ENCODE peak calls at places on chromosomes 3 and 15, in eight cellular contexts. B, N, A, T, E, S, C and U are unnamed samples.

GRCh38 chr3:171615742-171616141 is 155.5 kb upstream of the TNIK start:
- DNase-seq in B (no peak), N (no peak), A (no peak), T (no peak), E (no peak), S (no peak), C (no peak), U (no peak)

GRCh38 chr15:89244512-89244869 is 712 bp downstream of the FANCI start:
- DNase-seq in B (no peak), N (no peak), A (no peak), T (no peak), E (no peak), S (no peak), C (peak), U (no peak)

GRCh38 chr15:48721061-48721810 is 75.7 kb upstream of the FBN1 start:
- DNase-seq in B (no peak), N (no peak), A (no peak), T (no peak), E (no peak), S (no peak), C (no peak), U (no peak)

GRCh38 chr3:136818191-136818850 is 605 bp upstream of the SLC35G2 start:
- DNase-seq in B (peak), N (peak), A (peak), T (peak), E (no peak), S (no peak), C (peak), U (peak)

GRCh38 chr3:197376020-197376419 is 77.6 kb upstream of the DLG1 start:
- DNase-seq in B (no peak), N (no peak), A (no peak), T (no peak), E (no peak), S (no peak), C (no peak), U (no peak)

GRCh38 chr3:23735062-23735461 is 70.7 kb upstream of the UBE2E1 start:
- DNase-seq in B (no peak), N (no peak), A (no peak), T (no peak), E (no peak), S (no peak), C (no peak), U (no peak)

GRCh38 chr15:74422723-74423442 is 10.9 kb downstream of the SEMA7A start:
- DNase-seq in B (peak), N (peak), A (no peak), T (no peak), E (no peak), S (no peak), C (peak), U (peak)

GRCh38 chr3:186320862-186321568 is 41.0 kb downstream of the DGKG start:
- DNase-seq in B (no peak), N (no peak), A (no peak), T (no peak), E (no peak), S (no peak), C (no peak), U (no peak)

GRCh38 chr15:81530271-81530670 is 156.3 kb upstream of the TMC3 start:
- DNase-seq in B (no peak), N (peak), A (no peak), T (no peak), E (no peak), S (no peak), C (no peak), U (no peak)

GRCh38 chr15:57559875-57560274 is 31.8 kb upstream of the MYZAP start:
- DNase-seq in B (peak), N (peak), A (peak), T (peak), E (no peak), S (peak), C (peak), U (peak)

GRCh38 chr3:42527368-42527917 is 25.0 kb downstream of the VIPR1 start:
- DNase-seq in B (no peak), N (no peak), A (no peak), T (no peak), E (no peak), S (no peak), C (no peak), U (no peak)

GRCh38 chr15:90859234-90860131 is 8.9 kb upstream of the FURIN start:
- DNase-seq in B (no peak), N (peak), A (no peak), T (no peak), E (no peak), S (peak), C (peak), U (no peak)

GRCh38 chr15:73153024-73153423 is 100.8 kb downstream of the NEO1 start:
- DNase-seq in B (no peak), N (no peak), A (no peak), T (no peak), E (no peak), S (no peak), C (no peak), U (no peak)

GRCh38 chr3:4993276-4994143 is 14.3 kb downstream of the BHLHE40 start:
- DNase-seq in B (no peak), N (no peak), A (no peak), T (no peak), E (no peak), S (no peak), C (no peak), U (no peak)

GRCh38 chr15:74184582-74185091 is 11.1 kb downstream of the ISLR start:
- DNase-seq in B (no peak), N (no peak), A (no peak), T (no peak), E (no peak), S (no peak), C (no peak), U (no peak)

GRCh38 chr3:183330881-183331280 is 77.8 kb downstream of the B3GNT5 start:
- DNase-seq in B (no peak), N (peak), A (no peak), T (no peak), E (no peak), S (no peak), C (no peak), U (no peak)

GRCh38 chr15:100525894-100526512 is 2.7 kb downstream of the CERS3 start:
- DNase-seq in B (no peak), N (no peak), A (no peak), T (no peak), E (no peak), S (no peak), C (no peak), U (no peak)

GRCh38 chr3:128503164-128503651 is 10.2 kb upstream of the GATA2 start:
- DNase-seq in B (peak), N (peak), A (no peak), T (no peak), E (no peak), S (no peak), C (no peak), U (no peak)

GRCh38 chr3:72095521-72095920 is 310.6 kb upstream of the PROK2 start:
- DNase-seq in B (no peak), N (no peak), A (peak), T (no peak), E (no peak), S (no peak), C (no peak), U (no peak)

GRCh38 chr3:49903451-49904424 is at the start of gene MST1R:
- DNase-seq in B (peak), N (peak), A (no peak), T (peak), E (peak), S (no peak), C (peak), U (no peak)

GRCh38 chr15:29670945-29671307 is 151.3 kb downstream of the TJP1 start:
- DNase-seq in B (peak), N (no peak), A (no peak), T (no peak), E (no peak), S (no peak), C (peak), U (peak)

GRCh38 chr15:58065011-58065444 is 483 bp downstream of the ALDH1A2 start:
- DNase-seq in B (no peak), N (peak), A (no peak), T (no peak), E (no peak), S (no peak), C (no peak), U (no peak)

GRCh38 chr15:99132584-99133287 is 27.9 kb downstream of the SYNM start:
- DNase-seq in B (no peak), N (no peak), A (no peak), T (no peak), E (no peak), S (no peak), C (no peak), U (no peak)

GRCh38 chr15:72229076-72229946 is 1.7 kb downstream of the PKM start:
- DNase-seq in B (no peak), N (peak), A (peak), T (no peak), E (no peak), S (peak), C (no peak), U (no peak)

DNA sequence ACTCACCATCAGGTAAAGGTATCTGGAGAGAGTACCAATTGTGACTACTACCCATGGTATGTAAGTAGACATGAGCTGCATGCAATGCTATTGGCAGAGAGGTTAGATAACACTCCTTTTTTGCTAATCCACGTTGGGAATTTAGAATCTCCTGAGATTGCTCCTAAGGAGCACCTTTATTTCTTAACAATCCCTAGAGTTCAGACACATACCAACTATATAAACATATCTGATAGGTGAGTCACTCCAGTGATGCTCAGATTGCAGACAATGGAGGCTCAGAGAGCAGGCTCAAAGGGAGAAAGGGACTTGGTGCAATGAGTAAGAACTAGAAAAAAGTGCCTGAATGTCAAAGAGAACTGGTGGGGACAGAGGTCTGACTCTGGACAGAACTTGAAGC is 47.0 kb upstream of the LRRFIP2 start:
- DNase-seq in B (peak), N (no peak), A (no peak), T (peak), E (no peak), S (no peak), C (peak), U (no peak)
- TF ChIP-seq REST in B (no peak), N (no peak), A (no peak), T (no peak), E (no peak), S (no peak), C (no peak), U (no peak)

DNA sequence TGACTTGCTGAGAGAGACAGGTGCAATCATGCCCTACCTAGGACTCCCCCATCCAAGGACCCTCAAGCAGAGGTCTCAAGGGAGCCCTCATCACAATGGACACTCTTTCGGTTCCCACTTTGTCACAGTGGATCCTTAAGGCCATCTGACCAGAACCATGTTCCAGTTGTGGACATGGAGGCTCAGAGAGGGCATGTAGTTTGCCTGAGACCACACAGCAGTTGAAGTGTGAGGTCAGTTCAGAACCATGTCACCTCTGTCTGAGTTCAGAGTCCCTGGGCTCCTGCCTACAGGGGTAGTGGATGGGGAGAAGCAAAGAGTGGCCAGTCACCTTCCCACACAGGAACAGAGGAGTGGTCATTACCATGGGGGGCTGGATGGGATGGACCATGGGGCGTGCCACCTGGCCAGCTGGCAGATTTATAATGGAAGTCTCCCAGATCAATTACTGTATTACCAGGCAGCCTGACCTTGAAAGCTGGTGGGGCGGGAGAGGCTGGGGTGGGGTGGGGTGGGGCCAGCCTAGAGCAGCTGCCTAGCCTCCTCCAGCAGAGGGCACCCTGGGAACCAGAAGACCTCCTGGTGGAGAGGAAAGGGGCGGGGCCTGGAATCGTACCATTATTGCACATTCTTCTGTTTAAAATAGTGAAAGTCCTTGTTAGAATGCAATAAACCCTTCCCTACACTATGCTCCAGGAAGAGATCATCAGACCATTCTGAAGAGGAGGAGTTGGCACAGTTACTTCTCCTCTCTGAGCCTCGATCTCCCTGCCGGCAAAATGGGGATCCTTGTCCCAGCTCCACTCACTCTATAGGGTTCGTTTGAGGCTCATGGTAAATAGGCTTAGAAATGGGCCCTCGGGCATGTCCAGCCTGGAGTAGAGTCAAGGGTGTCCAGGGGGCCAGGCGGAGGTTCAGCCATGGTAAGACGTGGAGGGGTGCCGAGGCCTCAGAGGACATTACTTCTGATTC is 26.9 kb upstream of the LINGO1 start:
- DNase-seq in B (peak), N (peak), A (peak), T (peak), E (no peak), S (peak), C (peak), U (no peak)
- H3K4me3 ChIP-seq in B (peak), N (no peak), A (no peak), T (no peak), E (no peak), S (no peak), C (no peak), U (no peak)

GRCh38 chr3:132783152-132783551 is 60.9 kb upstream of the NPHP3 start:
- DNase-seq in B (no peak), N (peak), A (no peak), T (no peak), E (no peak), S (no peak), C (no peak), U (no peak)
- TF ChIP-seq REST in B (no peak), N (no peak), A (no peak), T (no peak), E (no peak), S (no peak), C (no peak), U (no peak)

DNA sequence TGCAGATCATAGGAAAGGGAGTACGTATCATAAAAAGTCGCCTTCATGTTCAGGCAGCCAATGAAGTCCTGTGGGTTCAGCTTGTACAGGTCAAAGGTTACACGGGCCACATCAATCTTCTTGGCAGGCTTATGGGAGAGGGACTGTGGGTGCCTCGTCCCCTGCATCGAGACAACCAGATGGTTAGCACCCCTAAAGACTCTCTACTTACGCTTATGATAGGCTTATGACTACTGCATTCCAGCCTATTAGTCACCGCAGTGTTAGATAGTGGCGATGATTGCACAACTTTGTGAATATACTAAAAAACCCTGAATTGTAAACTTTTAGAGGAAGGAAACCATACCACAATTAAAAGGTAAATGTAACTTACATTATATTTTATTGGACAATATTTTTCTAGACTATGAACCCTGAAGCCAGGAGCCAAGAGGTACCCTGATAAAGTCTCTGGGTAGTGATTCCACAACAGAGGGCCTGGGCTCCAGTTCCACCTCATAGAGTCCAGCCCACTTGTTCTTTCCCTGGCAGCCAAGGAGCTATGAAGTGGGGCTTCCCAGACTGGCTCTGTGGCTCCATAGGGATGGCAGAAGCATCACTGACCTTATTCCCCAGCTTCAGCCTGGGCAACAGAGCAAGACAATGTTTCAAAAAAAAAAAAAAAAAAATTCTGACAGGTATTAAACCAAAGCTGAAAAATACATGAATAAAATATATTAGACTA is 2.5 kb upstream of the FANCD2 start:
- DNase-seq in B (no peak), N (no peak), A (no peak), T (no peak), E (no peak), S (no peak), C (no peak), U (no peak)
- H3K4me3 ChIP-seq in B (no peak), N (no peak), A (no peak), T (no peak), E (no peak), S (no peak), C (no peak), U (no peak)